ENCODE peak calls at places on chromosomes 7 and 10, in five cellular contexts. I, R, M, U and H are unnamed samples.

GRCh38 chr7:33837356-33837851 is 67.9 kb upstream of the BMPER start:
- DNase-seq in I (no peak), R (no peak), M (no peak), U (no peak), H (peak; percentile 23)

GRCh38 chr10:43082087-43082486 is 5.2 kb downstream of the RET start:
- DNase-seq in I (no peak), R (no peak), M (no peak), U (no peak), H (no peak)

GRCh38 chr7:112286294-112287086 is 80.0 kb downstream of the ZNF277 start:
- DNase-seq in I (no peak), R (no peak), M (no peak), U (no peak), H (no peak)

GRCh38 chr10:5895804-5896203 is 5.8 kb downstream of the FBH1 start:
- DNase-seq in I (no peak), R (no peak), M (no peak), U (no peak), H (no peak)

GRCh38 chr10:29253096-29254029 is 35.5 kb upstream of the LYZL1 start:
- DNase-seq in I (no peak), R (no peak), M (no peak), U (no peak), H (peak; percentile 47)

GRCh38 chr7:101940830-101941229 is 123.4 kb downstream of the CUX1 start:
- DNase-seq in I (peak; percentile 62), R (peak; percentile 24), M (peak; percentile 90), U (no peak), H (peak; percentile 29)

GRCh38 chr10:97849491-97850402 is at the start of gene GOLGA7B:
- DNase-seq in I (peak; percentile 86), R (peak; percentile 82), M (peak; percentile 77), U (peak; percentile 53), H (peak; percentile 24)

GRCh38 chr10:6273351-6273750 is 70.6 kb downstream of the PFKFB3 start:
- DNase-seq in I (no peak), R (no peak), M (no peak), U (no peak), H (no peak)

GRCh38 chr7:77425151-77426051 is 9.3 kb upstream of the GSAP start:
- DNase-seq in I (no peak), R (peak; percentile 64), M (peak; percentile 46), U (peak; percentile 37), H (peak; percentile 81)

GRCh38 chr7:4776160-4776623 is 769 bp downstream of the AP5Z1 start:
- DNase-seq in I (no peak), R (no peak), M (no peak), U (peak; percentile 50), H (no peak)
- H4K8ac ChIP-seq in I (peak overlapping the region; percentile 93), R (no peak overlapping the region), M (no peak overlapping the region), U (peak overlapping the region; percentile 84), H (peak overlapping the region; percentile 62)

GRCh38 chr7:158247758-158248487 is 339.7 kb downstream of the PTPRN2 start:
- DNase-seq in I (no peak), R (no peak), M (peak; percentile 3), U (no peak), H (no peak)

GRCh38 chr7:158246960-158247673 is 340.5 kb downstream of the PTPRN2 start:
- DNase-seq in I (no peak), R (no peak), M (peak; percentile 8), U (no peak), H (no peak)

GRCh38 chr7:158249692-158250091 is 337.9 kb downstream of the PTPRN2 start:
- DNase-seq in I (no peak), R (no peak), M (peak; percentile 12), U (no peak), H (no peak)

GRCh38 chr7:158246272-158246959 is 341.2 kb downstream of the PTPRN2 start:
- DNase-seq in I (no peak), R (no peak), M (peak; percentile 13), U (no peak), H (no peak)

GRCh38 chr7:158248816-158249215 is 338.8 kb downstream of the PTPRN2 start:
- DNase-seq in I (no peak), R (no peak), M (peak; percentile 5), U (no peak), H (no peak)
- H2BK12ac ChIP-seq in I (peak overlapping the region; percentile 94), R (no peak overlapping the region), M (no peak overlapping the region), U (no peak overlapping the region), H (no peak overlapping the region)

DNA sequence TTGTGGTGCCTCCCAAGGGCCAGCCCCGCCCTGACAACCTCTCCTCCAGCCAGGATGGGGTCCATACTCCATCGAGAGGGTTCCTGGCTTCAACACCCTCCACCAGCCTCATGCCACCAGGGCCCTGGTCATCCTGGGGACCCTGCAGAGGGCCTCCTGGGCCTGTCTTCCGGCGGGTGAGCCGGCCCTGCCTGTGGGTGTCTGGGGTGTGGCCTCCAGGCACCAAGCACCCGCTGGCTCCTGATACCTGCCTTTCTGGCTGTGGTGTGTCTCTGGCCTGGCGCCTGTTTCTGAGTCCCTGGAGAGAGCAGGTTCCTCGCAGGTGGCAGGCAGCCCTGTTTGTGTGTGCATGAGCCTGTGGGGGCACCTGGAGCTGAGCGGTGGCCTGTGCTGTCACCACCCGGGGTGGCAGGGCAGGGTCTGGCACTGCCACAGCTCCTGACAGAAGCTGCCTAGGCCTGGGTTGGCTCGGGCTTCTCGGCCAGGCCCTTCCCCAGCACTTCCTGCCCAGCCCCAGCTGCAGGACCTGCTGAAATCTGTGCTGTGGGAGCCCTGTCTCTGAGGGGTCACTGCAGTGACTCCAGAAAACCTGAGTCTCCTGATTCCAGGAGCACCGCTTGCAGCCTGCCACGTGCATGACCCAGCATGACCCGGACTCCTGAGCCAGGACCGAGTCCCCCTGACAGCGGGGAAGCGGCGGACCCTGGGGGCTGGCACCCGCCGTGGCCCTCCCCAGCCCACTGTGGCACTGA is 18.4 kb downstream of the ADAM8 start:
- DNase-seq in I (no peak), R (no peak), M (no peak), U (no peak), H (no peak)
- H4K8ac ChIP-seq in I (peak overlapping the region; percentile 35), R (no peak overlapping the region), M (no peak overlapping the region), U (no peak overlapping the region), H (peak overlapping the region; percentile 93)

GRCh38 chr7:121045090-121045489 is 56.6 kb downstream of the CPED1 start:
- DNase-seq in I (no peak), R (no peak), M (no peak), U (no peak), H (no peak)
- H2BK12ac ChIP-seq in I (no peak overlapping the region), R (no peak overlapping the region), M (no peak overlapping the region), U (no peak overlapping the region), H (no peak overlapping the region)

DNA sequence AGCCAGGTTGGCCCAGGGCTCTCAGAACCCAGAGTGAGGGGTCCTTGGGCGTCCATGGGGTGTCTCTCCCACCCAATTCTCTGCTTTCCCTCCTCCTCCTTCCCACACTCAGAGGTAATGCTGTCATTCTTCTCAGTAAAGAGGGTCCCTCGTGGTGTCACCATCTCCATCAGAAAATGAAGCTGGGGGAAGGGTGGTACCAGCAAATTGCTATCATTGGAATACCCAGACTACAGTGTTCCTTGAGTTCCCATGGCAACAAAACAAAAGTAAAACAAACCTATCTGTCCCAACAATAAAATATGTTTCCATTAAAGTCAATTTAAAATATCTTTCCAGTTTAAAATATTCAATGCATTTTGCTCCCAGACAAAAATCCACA is 181.9 kb downstream of the ARID5B start:
- DNase-seq in I (no peak), R (no peak), M (no peak), U (no peak), H (peak; percentile 79)
- H4K8ac ChIP-seq in I (no peak overlapping the region), R (no peak overlapping the region), M (no peak overlapping the region), U (peak overlapping the region; percentile 73), H (peak overlapping the region; percentile 70)

GRCh38 chr7:129461809-129462208 is 27.6 kb downstream of the STRIP2 start:
- DNase-seq in I (no peak), R (no peak), M (no peak), U (no peak), H (no peak)
- H2BK12ac ChIP-seq in I (no peak overlapping the region), R (no peak overlapping the region), M (no peak overlapping the region), U (no peak overlapping the region), H (no peak overlapping the region)

DNA sequence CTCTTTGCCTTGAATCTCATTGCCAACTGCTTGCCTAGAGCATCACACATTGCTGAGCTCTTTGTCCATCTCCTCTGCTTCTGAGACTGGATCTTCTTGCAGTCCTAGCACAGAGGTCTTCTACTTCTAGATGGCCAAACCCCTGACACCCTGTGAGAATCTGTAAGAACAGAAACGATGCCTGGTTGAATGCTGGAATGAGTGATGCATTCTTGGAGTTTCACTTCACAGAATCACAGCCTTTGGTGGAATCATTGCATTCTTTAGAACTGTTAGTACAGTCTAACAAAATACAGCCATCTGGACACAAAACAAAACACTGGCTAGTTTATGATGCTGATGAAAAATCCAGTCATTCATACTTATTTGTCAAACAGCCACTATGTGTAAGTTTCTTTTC is 141.7 kb upstream of the ITGB1 start:
- DNase-seq in I (no peak), R (no peak), M (no peak), U (no peak), H (no peak)
- H4K8ac ChIP-seq in I (no peak overlapping the region), R (no peak overlapping the region), M (no peak overlapping the region), U (no peak overlapping the region), H (no peak overlapping the region)

GRCh38 chr10:30968711-30969110 is 63.0 kb downstream of the ZNF438 start:
- DNase-seq in I (no peak), R (no peak), M (no peak), U (no peak), H (no peak)
- H2BK12ac ChIP-seq in I (no peak overlapping the region), R (no peak overlapping the region), M (no peak overlapping the region), U (no peak overlapping the region), H (no peak overlapping the region)